ENCODE peak calls at places on chromosome 7, in six cellular contexts. One of them, this sample, is unnamed.

GRCh38 chr7:65731562-65732035 is 141.3 kb upstream of the VKORC1L1 start:
- DNase-seq in GM12864: no peak
- DNase-seq in bronchial epithelial cell: peak
- DNase-seq in PC-3: no peak
- DNase-seq in SK-N-SH: no peak
- DNase-seq in mucosa of descending colon: peak
- DNase-seq in this sample: peak

GRCh38 chr7:28575241-28575643 is 162.9 kb downstream of the CREB5 start:
- DNase-seq in SK-N-SH: no peak
- DNase-seq in mucosa of descending colon: no peak
- DNase-seq in PC-3: peak
- DNase-seq in bronchial epithelial cell: peak
- DNase-seq in GM12864: no peak
- DNase-seq in this sample: peak

GRCh38 chr7:156505876-156506275 is 134.7 kb upstream of the RNF32 start:
- DNase-seq in SK-N-SH: no peak
- DNase-seq in bronchial epithelial cell: no peak
- DNase-seq in PC-3: no peak
- DNase-seq in GM12864: no peak
- DNase-seq in mucosa of descending colon: no peak
- DNase-seq in this sample: no peak

GRCh38 chr7:111853231-111853990 is 291.1 kb upstream of the IMMP2L start:
- DNase-seq in SK-N-SH: no peak
- DNase-seq in PC-3: no peak
- DNase-seq in bronchial epithelial cell: no peak
- DNase-seq in mucosa of descending colon: peak
- DNase-seq in GM12864: no peak
- DNase-seq in this sample: no peak

GRCh38 chr7:5421626-5422323 is 1.9 kb downstream of the TNRC18 start:
- DNase-seq in GM12864: no peak
- DNase-seq in mucosa of descending colon: peak
- DNase-seq in PC-3: peak
- DNase-seq in SK-N-SH: peak
- DNase-seq in bronchial epithelial cell: no peak
- DNase-seq in this sample: peak

GRCh38 chr7:22545539-22545938 is 45.6 kb upstream of the STEAP1B start:
- DNase-seq in PC-3: no peak
- DNase-seq in SK-N-SH: no peak
- DNase-seq in mucosa of descending colon: no peak
- DNase-seq in bronchial epithelial cell: no peak
- DNase-seq in GM12864: no peak
- DNase-seq in this sample: no peak

GRCh38 chr7:55429835-55430499 is 64.8 kb downstream of the LANCL2 start:
- DNase-seq in mucosa of descending colon: no peak
- DNase-seq in bronchial epithelial cell: no peak
- DNase-seq in SK-N-SH: no peak
- DNase-seq in GM12864: no peak
- DNase-seq in PC-3: no peak
- DNase-seq in this sample: no peak

GRCh38 chr7:1710936-1711335 is 40.9 kb downstream of the ELFN1 start:
- DNase-seq in SK-N-SH: peak
- DNase-seq in GM12864: no peak
- DNase-seq in bronchial epithelial cell: no peak
- DNase-seq in PC-3: no peak
- DNase-seq in mucosa of descending colon: no peak
- DNase-seq in this sample: no peak

GRCh38 chr7:147509859-147510542 is 1080.6 kb upstream of the C7orf33 start:
- DNase-seq in GM12864: no peak
- DNase-seq in PC-3: peak
- DNase-seq in bronchial epithelial cell: peak
- DNase-seq in SK-N-SH: no peak
- DNase-seq in mucosa of descending colon: no peak
- DNase-seq in this sample: peak

GRCh38 chr7:136180984-136181383 is 203.8 kb upstream of the MTPN start:
- DNase-seq in SK-N-SH: no peak
- DNase-seq in mucosa of descending colon: no peak
- DNase-seq in bronchial epithelial cell: no peak
- DNase-seq in PC-3: no peak
- DNase-seq in GM12864: no peak
- DNase-seq in this sample: no peak

GRCh38 chr7:8499128-8499527 is 65.7 kb downstream of the NXPH1 start:
- DNase-seq in SK-N-SH: no peak
- DNase-seq in mucosa of descending colon: no peak
- DNase-seq in GM12864: no peak
- DNase-seq in bronchial epithelial cell: no peak
- DNase-seq in PC-3: no peak
- DNase-seq in this sample: no peak

GRCh38 chr7:64905133-64905532 is 2.1 kb downstream of the ZNF273 start:
- DNase-seq in PC-3: no peak
- DNase-seq in mucosa of descending colon: no peak
- DNase-seq in bronchial epithelial cell: no peak
- DNase-seq in GM12864: no peak
- DNase-seq in SK-N-SH: no peak
- DNase-seq in this sample: no peak

GRCh38 chr7:100154651-100155491 is 3.7 kb downstream of the TRAPPC14 start:
- DNase-seq in SK-N-SH: no peak
- DNase-seq in mucosa of descending colon: peak
- DNase-seq in PC-3: no peak
- DNase-seq in bronchial epithelial cell: no peak
- DNase-seq in GM12864: no peak
- DNase-seq in this sample: no peak

GRCh38 chr7:67764312-67764711 is 767.7 kb downstream of the TYW1 start:
- DNase-seq in mucosa of descending colon: no peak
- DNase-seq in GM12864: no peak
- DNase-seq in PC-3: no peak
- DNase-seq in SK-N-SH: no peak
- DNase-seq in bronchial epithelial cell: no peak
- DNase-seq in this sample: no peak

GRCh38 chr7:109963741-109964140 is 1127.2 kb upstream of the LRRN3 start:
- DNase-seq in SK-N-SH: no peak
- DNase-seq in bronchial epithelial cell: peak
- DNase-seq in PC-3: peak
- DNase-seq in GM12864: no peak
- DNase-seq in mucosa of descending colon: no peak
- DNase-seq in this sample: no peak

GRCh38 chr7:47526466-47526865 is 55.4 kb downstream of the TNS3 start:
- DNase-seq in GM12864: no peak
- DNase-seq in mucosa of descending colon: no peak
- DNase-seq in bronchial epithelial cell: no peak
- DNase-seq in PC-3: no peak
- DNase-seq in SK-N-SH: no peak
- DNase-seq in this sample: no peak

GRCh38 chr7:14698239-14698638 is 204.3 kb downstream of the DGKB start:
- DNase-seq in PC-3: peak
- DNase-seq in GM12864: no peak
- DNase-seq in SK-N-SH: no peak
- DNase-seq in bronchial epithelial cell: peak
- DNase-seq in mucosa of descending colon: no peak
- DNase-seq in this sample: no peak

GRCh38 chr7:70615066-70615465 is 516.9 kb upstream of the GALNT17 start:
- DNase-seq in mucosa of descending colon: no peak
- DNase-seq in bronchial epithelial cell: peak
- DNase-seq in PC-3: no peak
- DNase-seq in SK-N-SH: peak
- DNase-seq in GM12864: no peak
- DNase-seq in this sample: no peak

GRCh38 chr7:47449810-47450586 is 131.9 kb downstream of the TNS3 start:
- DNase-seq in mucosa of descending colon: no peak
- DNase-seq in bronchial epithelial cell: no peak
- DNase-seq in GM12864: no peak
- DNase-seq in SK-N-SH: no peak
- DNase-seq in PC-3: no peak
- DNase-seq in this sample: peak

GRCh38 chr7:79357101-79357500 is 96.4 kb downstream of the MAGI2 start:
- DNase-seq in PC-3: no peak
- DNase-seq in SK-N-SH: no peak
- DNase-seq in GM12864: no peak
- DNase-seq in bronchial epithelial cell: no peak
- DNase-seq in mucosa of descending colon: no peak
- DNase-seq in this sample: no peak

GRCh38 chr7:3066506-3066905 is 22.8 kb upstream of the CARD11 start:
- DNase-seq in GM12864: no peak
- DNase-seq in PC-3: no peak
- DNase-seq in mucosa of descending colon: no peak
- DNase-seq in SK-N-SH: no peak
- DNase-seq in bronchial epithelial cell: no peak
- DNase-seq in this sample: no peak

GRCh38 chr7:3067193-3067592 is 23.5 kb upstream of the CARD11 start:
- DNase-seq in SK-N-SH: no peak
- DNase-seq in mucosa of descending colon: no peak
- DNase-seq in PC-3: no peak
- DNase-seq in bronchial epithelial cell: no peak
- DNase-seq in GM12864: no peak
- DNase-seq in this sample: no peak

GRCh38 chr7:3067606-3068005 is 23.9 kb upstream of the CARD11 start:
- DNase-seq in SK-N-SH: no peak
- DNase-seq in mucosa of descending colon: no peak
- DNase-seq in GM12864: no peak
- DNase-seq in bronchial epithelial cell: no peak
- DNase-seq in PC-3: no peak
- DNase-seq in this sample: no peak

GRCh38 chr7:3064077-3064476 is 20.4 kb upstream of the CARD11 start:
- DNase-seq in PC-3: no peak
- DNase-seq in SK-N-SH: no peak
- DNase-seq in bronchial epithelial cell: no peak
- DNase-seq in mucosa of descending colon: no peak
- DNase-seq in GM12864: no peak
- DNase-seq in this sample: no peak

DNA sequence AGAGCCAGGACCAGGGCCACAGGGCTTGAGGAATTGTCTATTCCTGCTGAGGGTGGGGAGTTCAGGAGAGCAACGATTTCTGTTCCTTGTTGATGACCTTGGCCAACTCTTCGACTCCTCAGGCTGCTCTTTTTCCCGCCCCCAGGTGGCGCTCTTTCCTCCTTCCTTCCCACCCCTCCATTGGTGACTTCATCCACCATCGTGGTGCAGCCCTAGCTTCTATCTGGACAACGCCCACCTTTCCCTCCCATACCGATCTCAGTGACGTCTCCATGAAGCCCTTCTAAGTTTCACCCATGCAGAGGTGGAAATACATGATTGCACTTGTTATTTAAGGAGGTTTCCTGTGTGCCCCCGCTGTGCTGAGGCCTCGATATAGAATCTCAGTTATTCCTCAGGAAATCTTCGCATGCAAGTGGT is 22.1 kb upstream of the CARD11 start:
- DNase-seq in bronchial epithelial cell: peak
- DNase-seq in GM12864: no peak
- DNase-seq in SK-N-SH: peak
- DNase-seq in mucosa of descending colon: peak
- DNase-seq in PC-3: peak
- DNase-seq in this sample: no peak
- TF ChIP-seq CTCF in bronchial epithelial cell: peak
- TF ChIP-seq CTCF in GM12864: peak
- TF ChIP-seq CTCF in SK-N-SH: peak
- TF ChIP-seq CTCF in mucosa of descending colon: no peak
- TF ChIP-seq CTCF in PC-3: peak
- TF ChIP-seq CTCF in this sample: peak

DNA sequence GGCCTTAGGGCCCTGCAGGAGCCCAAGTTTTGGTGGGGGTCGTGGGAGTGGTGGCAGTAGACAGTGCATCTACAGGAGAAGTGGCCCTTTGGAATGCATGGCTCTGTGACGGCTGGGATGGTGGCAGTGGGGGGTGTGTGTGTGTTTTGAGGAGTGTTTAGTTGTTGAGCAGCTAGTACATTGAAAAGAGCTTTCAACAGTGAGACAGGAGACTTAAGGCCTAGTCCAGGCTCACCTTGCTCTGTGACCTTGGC is 27.1 kb downstream of the ZNF775 start:
- DNase-seq in bronchial epithelial cell: no peak
- DNase-seq in SK-N-SH: no peak
- DNase-seq in mucosa of descending colon: peak
- DNase-seq in PC-3: no peak
- DNase-seq in GM12864: no peak
- DNase-seq in this sample: no peak
- H3K4me3 ChIP-seq in bronchial epithelial cell: no peak
- H3K4me3 ChIP-seq in SK-N-SH: peak
- H3K4me3 ChIP-seq in mucosa of descending colon: no peak
- H3K4me3 ChIP-seq in PC-3: no peak
- H3K4me3 ChIP-seq in GM12864: peak
- H3K4me3 ChIP-seq in this sample: peak

GRCh38 chr7:3482147-3482921 is 181.3 kb downstream of the SDK1 start:
- DNase-seq in GM12864: no peak
- DNase-seq in mucosa of descending colon: peak
- DNase-seq in SK-N-SH: peak
- DNase-seq in PC-3: peak
- DNase-seq in bronchial epithelial cell: peak
- DNase-seq in this sample: no peak
- TF ChIP-seq CTCF in GM12864: peak
- TF ChIP-seq CTCF in mucosa of descending colon: peak
- TF ChIP-seq CTCF in SK-N-SH: peak
- TF ChIP-seq CTCF in PC-3: peak
- TF ChIP-seq CTCF in bronchial epithelial cell: peak
- TF ChIP-seq CTCF in this sample: peak

GRCh38 chr7:88757371-88757770 is 2.1 kb upstream of the ZNF804B start:
- DNase-seq in mucosa of descending colon: no peak
- DNase-seq in PC-3: no peak
- DNase-seq in GM12864: no peak
- DNase-seq in bronchial epithelial cell: no peak
- DNase-seq in SK-N-SH: no peak
- DNase-seq in this sample: no peak

GRCh38 chr7:88759956-88760515 is 536 bp downstream of the ZNF804B start:
- DNase-seq in GM12864: no peak
- DNase-seq in bronchial epithelial cell: no peak
- DNase-seq in mucosa of descending colon: no peak
- DNase-seq in SK-N-SH: no peak
- DNase-seq in PC-3: no peak
- DNase-seq in this sample: no peak

GRCh38 chr7:88758355-88759215 is 915 bp upstream of the ZNF804B start:
- DNase-seq in SK-N-SH: peak
- DNase-seq in mucosa of descending colon: peak
- DNase-seq in PC-3: peak
- DNase-seq in GM12864: no peak
- DNase-seq in bronchial epithelial cell: no peak
- DNase-seq in this sample: peak

GRCh38 chr7:88761779-88762178 is 2.3 kb downstream of the ZNF804B start:
- DNase-seq in mucosa of descending colon: no peak
- DNase-seq in bronchial epithelial cell: no peak
- DNase-seq in GM12864: no peak
- DNase-seq in PC-3: no peak
- DNase-seq in SK-N-SH: peak
- DNase-seq in this sample: no peak

DNA sequence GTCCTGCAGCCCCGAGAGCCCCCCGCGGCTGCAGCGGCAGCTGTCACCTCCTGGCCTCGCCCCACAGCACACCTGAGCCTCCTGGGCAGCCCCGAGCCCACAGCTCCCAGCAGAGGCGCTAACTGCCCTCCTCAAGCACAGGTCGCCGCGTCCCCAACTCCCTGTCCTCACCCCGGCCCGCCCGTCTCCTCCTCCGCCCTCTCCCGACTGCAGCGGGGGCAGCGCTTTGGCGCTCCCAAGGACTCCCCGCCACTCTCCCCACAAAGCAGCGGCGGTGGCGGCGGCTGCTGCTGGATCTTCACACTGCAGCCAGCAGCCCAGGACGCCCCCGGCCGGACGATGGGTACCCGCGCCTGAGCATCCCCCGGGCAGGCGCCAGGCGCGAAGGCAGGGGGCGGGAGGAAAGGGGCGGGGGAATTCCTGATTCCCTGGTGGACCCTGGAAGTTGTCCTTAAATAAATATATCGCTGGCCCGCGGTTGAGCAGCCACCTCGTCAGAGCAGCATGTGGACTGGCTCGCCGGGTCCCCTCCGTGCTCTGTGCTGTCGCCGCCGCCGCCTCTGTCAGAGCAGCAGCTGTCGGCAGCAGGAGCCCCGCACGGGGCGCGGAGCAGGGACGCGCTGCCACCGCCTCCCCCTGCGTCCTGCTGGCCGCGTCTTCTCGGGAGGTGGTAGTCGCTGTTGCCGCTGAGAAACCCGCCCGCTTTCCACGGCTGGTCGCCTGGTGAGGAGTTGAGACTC is at the start of gene ZNF804B:
- DNase-seq in SK-N-SH: peak
- DNase-seq in GM12864: no peak
- DNase-seq in mucosa of descending colon: no peak
- DNase-seq in bronchial epithelial cell: no peak
- DNase-seq in PC-3: no peak
- DNase-seq in this sample: no peak
- H3K4me3 ChIP-seq in SK-N-SH: peak
- H3K4me3 ChIP-seq in GM12864: no peak
- H3K4me3 ChIP-seq in mucosa of descending colon: no peak
- H3K4me3 ChIP-seq in bronchial epithelial cell: no peak
- H3K4me3 ChIP-seq in PC-3: peak
- H3K4me3 ChIP-seq in this sample: peak

This sample was measured in foreskin fibroblast.